ENCODE peak calls at places on chromosomes 1 and 21, in four cellular contexts. One of them, this sample, is unnamed.

GRCh38 chr21:34243562-34243961 is 120.2 kb upstream of the KCNE2 start:
- DNase-seq in K562: peak; percentile 36
- DNase-seq in GM12878: no peak
- DNase-seq in HepG2: peak; percentile 5
- DNase-seq in this sample: peak; percentile 40

GRCh38 chr1:6037338-6037762 is 8.3 kb upstream of the KCNAB2 start:
- DNase-seq in K562: no peak
- DNase-seq in GM12878: no peak
- DNase-seq in HepG2: no peak
- DNase-seq in this sample: no peak

GRCh38 chr1:180899262-180899661 is 13.4 kb upstream of the KIAA1614 start:
- DNase-seq in K562: no peak
- DNase-seq in GM12878: no peak
- DNase-seq in HepG2: no peak
- DNase-seq in this sample: no peak

GRCh38 chr1:167675440-167675839 is 45.4 kb downstream of the RCSD1 start:
- DNase-seq in K562: no peak
- DNase-seq in GM12878: no peak
- DNase-seq in HepG2: no peak
- DNase-seq in this sample: no peak

GRCh38 chr1:66443793-66444192 is 90.2 kb upstream of the SGIP1 start:
- DNase-seq in K562: no peak
- DNase-seq in GM12878: no peak
- DNase-seq in HepG2: no peak
- DNase-seq in this sample: no peak

GRCh38 chr1:79982218-79982617 is 975.7 kb upstream of the ADGRL4 start:
- DNase-seq in K562: no peak
- DNase-seq in GM12878: no peak
- DNase-seq in HepG2: no peak
- DNase-seq in this sample: no peak

GRCh38 chr1:54407957-54408700 is 1.9 kb upstream of the SSBP3 start:
- DNase-seq in K562: peak; percentile 89
- DNase-seq in GM12878: no peak
- DNase-seq in HepG2: no peak
- DNase-seq in this sample: peak; percentile 53

GRCh38 chr1:220915954-220916353 is 36.7 kb downstream of the HLX start:
- DNase-seq in K562: no peak
- DNase-seq in GM12878: no peak
- DNase-seq in HepG2: no peak
- DNase-seq in this sample: no peak

GRCh38 chr1:169795687-169796086 is 980 bp upstream of the METTL18 start:
- DNase-seq in K562: peak; percentile 46
- DNase-seq in GM12878: no peak
- DNase-seq in HepG2: no peak
- DNase-seq in this sample: no peak

GRCh38 chr21:24727803-24728425 is 879.4 kb downstream of the MRPL39 start:
- DNase-seq in K562: no peak
- DNase-seq in GM12878: no peak
- DNase-seq in HepG2: no peak
- DNase-seq in this sample: no peak

DNA sequence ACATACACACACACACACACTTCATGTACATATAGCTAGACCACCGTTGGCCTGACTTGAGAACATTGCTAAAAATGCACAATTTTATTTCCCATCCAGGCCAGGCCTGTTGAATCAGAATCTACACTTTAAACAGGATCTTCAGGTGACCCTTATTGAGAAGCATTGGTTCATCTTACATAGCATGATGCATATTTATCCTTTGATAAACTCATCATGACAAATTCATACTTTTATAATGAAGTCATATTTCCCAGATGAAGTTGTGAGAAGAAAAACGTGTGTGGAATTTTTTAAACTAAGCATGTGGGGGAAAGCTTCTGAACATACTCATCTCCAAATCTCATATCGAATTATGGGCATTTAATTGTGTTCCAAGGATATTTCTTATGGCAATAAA is 877.7 kb downstream of the MRPL39 start:
- DNase-seq in K562: no peak
- DNase-seq in GM12878: no peak
- DNase-seq in HepG2: no peak
- DNase-seq in this sample: no peak
- TF ChIP-seq FOXK2 in K562: no peak
- TF ChIP-seq FOXK2 in GM12878: no peak
- TF ChIP-seq FOXK2 in HepG2: no peak
- TF ChIP-seq FOXK2 in this sample: no peak

GRCh38 chr1:222911866-222912265 is 97.0 kb downstream of the DISP1 start:
- DNase-seq in K562: no peak
- DNase-seq in GM12878: no peak
- DNase-seq in HepG2: no peak
- DNase-seq in this sample: no peak
- TF ChIP-seq FOXK2 in K562: no peak
- TF ChIP-seq FOXK2 in GM12878: no peak
- TF ChIP-seq FOXK2 in HepG2: no peak
- TF ChIP-seq FOXK2 in this sample: no peak

DNA sequence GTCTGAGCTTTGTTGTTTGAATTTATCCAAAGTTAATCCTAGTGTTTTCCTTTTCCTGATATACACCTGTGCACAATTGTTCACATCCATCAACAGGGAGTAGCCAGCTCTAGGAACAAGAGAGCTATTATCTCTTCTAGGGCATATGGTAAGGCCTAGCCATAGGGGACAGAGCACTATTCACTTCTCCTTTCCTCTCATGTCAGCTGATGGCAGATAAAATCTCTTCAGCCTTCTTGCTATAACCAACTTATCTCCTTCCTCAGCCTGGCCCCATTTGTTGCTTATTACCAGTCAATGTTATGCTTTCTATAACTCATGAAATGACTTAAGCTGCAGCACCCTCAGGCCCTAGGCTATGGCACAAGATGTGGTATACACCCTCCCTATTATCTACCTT is 38.9 kb downstream of the PATJ start:
- DNase-seq in K562: peak; percentile 30
- DNase-seq in GM12878: no peak
- DNase-seq in HepG2: no peak
- DNase-seq in this sample: no peak
- TF ChIP-seq FOXK2 in K562: no peak
- TF ChIP-seq FOXK2 in GM12878: no peak
- TF ChIP-seq FOXK2 in HepG2: no peak
- TF ChIP-seq FOXK2 in this sample: no peak

DNA sequence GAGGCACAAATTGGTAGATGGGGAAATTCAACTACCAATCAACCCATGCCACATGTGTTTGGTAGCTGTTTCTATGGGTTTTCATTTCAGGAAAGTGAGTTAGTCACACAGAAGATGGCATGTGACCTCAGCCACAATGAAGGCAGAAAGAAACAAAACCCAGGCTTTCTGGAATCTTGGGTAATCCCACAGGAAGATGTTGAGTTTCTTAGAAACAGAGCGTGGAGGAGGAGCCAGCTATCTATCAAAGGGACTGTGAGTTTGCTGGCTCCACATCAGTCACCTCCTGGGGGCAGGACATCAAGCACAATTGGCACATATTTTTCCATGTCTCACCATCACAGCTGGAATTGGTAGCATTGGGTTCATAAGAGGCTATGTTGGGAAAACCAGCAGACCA is 188.9 kb upstream of the PLXNA2 start:
- DNase-seq in K562: no peak
- DNase-seq in GM12878: no peak
- DNase-seq in HepG2: no peak
- DNase-seq in this sample: no peak
- TF ChIP-seq FOXK2 in K562: no peak
- TF ChIP-seq FOXK2 in GM12878: no peak
- TF ChIP-seq FOXK2 in HepG2: no peak
- TF ChIP-seq FOXK2 in this sample: no peak

GRCh38 chr1:92538413-92539061 is 51.8 kb upstream of the GFI1 start:
- DNase-seq in K562: no peak
- DNase-seq in GM12878: peak; percentile 51
- DNase-seq in HepG2: no peak
- DNase-seq in this sample: no peak
- TF ChIP-seq FOXK2 in K562: no peak
- TF ChIP-seq FOXK2 in GM12878: no peak
- TF ChIP-seq FOXK2 in HepG2: no peak
- TF ChIP-seq FOXK2 in this sample: no peak

DNA sequence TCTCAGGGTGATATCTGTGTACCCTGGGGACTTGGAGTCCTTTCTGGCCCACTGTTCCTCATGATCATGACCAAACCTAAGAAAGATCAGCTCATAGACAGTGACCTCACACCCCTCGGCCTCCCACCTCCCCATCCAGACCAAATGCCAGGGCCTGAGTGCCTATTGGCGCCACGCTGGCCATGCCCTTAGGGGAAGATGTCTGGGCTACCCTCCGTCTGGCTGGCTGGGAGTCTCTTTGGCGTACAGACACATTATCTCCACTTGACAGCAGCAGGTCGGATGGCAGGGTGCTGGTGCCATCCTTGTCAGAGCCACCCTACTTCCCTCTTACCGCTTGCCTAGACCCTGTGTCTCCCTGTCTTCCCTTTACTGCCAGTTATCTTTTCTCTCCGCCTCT is 8.4 kb downstream of the RORC start:
- DNase-seq in K562: no peak
- DNase-seq in GM12878: no peak
- DNase-seq in HepG2: no peak
- DNase-seq in this sample: no peak
- TF ChIP-seq FOXK2 in K562: no peak
- TF ChIP-seq FOXK2 in GM12878: no peak
- TF ChIP-seq FOXK2 in HepG2: no peak
- TF ChIP-seq FOXK2 in this sample: no peak

This sample was measured in HEK293T.